ENCODE peak calls at places on chromosomes 11 and 22, in five cellular contexts. G is KBM-7, U is GM10248, W is mucosa of descending colon, T is BJ. R is an unnamed sample.

GRCh38 chr11:63903884-63904283 is 13.1 kb downstream of the RCOR2 start:
- DNase-seq in T (no peak), U (no peak), W (no peak), G (no peak), R (no peak)

GRCh38 chr22:46287873-46288751 is 8.6 kb upstream of the GTSE1 start:
- DNase-seq in T (no peak), G (peak), W (peak), U (peak), R (no peak)

GRCh38 chr11:13223112-13223511 is 54.5 kb upstream of the BMAL1 start:
- DNase-seq in U (no peak), W (no peak), T (no peak), G (no peak), R (no peak)

GRCh38 chr22:37604875-37605274 is 3.8 kb upstream of the GGA1 start:
- DNase-seq in U (no peak), W (peak), T (no peak), G (peak), R (peak)

GRCh38 chr22:50532824-50533344 is 3.1 kb upstream of the TYMP start:
- DNase-seq in W (no peak), G (no peak), U (no peak), T (no peak), R (peak)

GRCh38 chr11:95660038-95660437 is 129.5 kb downstream of the FAM76B start:
- DNase-seq in G (no peak), U (no peak), T (no peak), W (no peak), R (no peak)

GRCh38 chr11:122628691-122629555 is 26.6 kb upstream of the UBASH3B start:
- DNase-seq in W (peak), U (peak), T (no peak), G (peak), R (peak)

GRCh38 chr11:119218141-119218878 is 12.2 kb downstream of the CBL start:
- DNase-seq in T (peak), W (no peak), U (no peak), G (no peak), R (no peak)

GRCh38 chr11:74225565-74225964 is 54.5 kb downstream of the PPME1 start:
- DNase-seq in U (no peak), G (no peak), T (no peak), W (no peak), R (no peak)

GRCh38 chr11:124122123-124122522 is 6.9 kb downstream of the VWA5A start:
- DNase-seq in G (no peak), W (no peak), T (no peak), U (no peak), R (peak)

GRCh38 chr22:42716649-42717127 is 4.0 kb downstream of the A4GALT start:
- DNase-seq in G (no peak), U (peak), T (no peak), W (no peak), R (no peak)

GRCh38 chr11:125423247-125423849 is 72.7 kb downstream of the FEZ1 start:
- DNase-seq in G (no peak), W (peak), T (no peak), U (peak), R (no peak)

GRCh38 chr22:39598017-39598965 is 27.7 kb downstream of the CACNA1I start:
- DNase-seq in W (peak), G (no peak), T (no peak), U (peak), R (no peak)

GRCh38 chr22:45866398-45867117 is 110.4 kb downstream of the WNT7B start:
- DNase-seq in W (no peak), U (peak), G (no peak), T (no peak), R (no peak)

GRCh38 chr11:133386262-133386661 is 146.0 kb downstream of the OPCML start:
- DNase-seq in U (no peak), T (no peak), G (peak), W (no peak), R (peak)

GRCh38 chr11:63020671-63021255 is 5.1 kb upstream of the SLC22A8 start:
- DNase-seq in G (peak), U (no peak), T (no peak), W (peak), R (peak)

GRCh38 chr11:118910309-118911112 is 15.2 kb downstream of the BCL9L start:
- DNase-seq in W (peak), T (peak), U (no peak), G (no peak), R (no peak)

GRCh38 chr22:50622723-50623327 is 5.1 kb downstream of the ARSA start:
- DNase-seq in T (no peak), G (no peak), U (no peak), W (peak), R (no peak)

GRCh38 chr11:35365961-35366360 is 53.4 kb downstream of the SLC1A2 start:
- DNase-seq in T (no peak), U (no peak), W (no peak), G (no peak), R (no peak)

GRCh38 chr22:20741634-20742581 is 32.0 kb upstream of the SERPIND1 start:
- DNase-seq in G (peak), W (peak), U (peak), T (no peak), R (peak)

GRCh38 chr11:108743851-108744250 is 79.0 kb downstream of the DDX10 start:
- DNase-seq in W (no peak), T (no peak), G (no peak), U (no peak), R (no peak)

GRCh38 chr11:9574556-9574805 is 1.0 kb downstream of the WEE1 start:
- DNase-seq in W (no peak), G (no peak), U (no peak), T (no peak), R (no peak)

GRCh38 chr11:115201121-115201792 is 303.0 kb downstream of the CADM1 start:
- DNase-seq in G (no peak), U (no peak), T (peak), W (no peak), R (no peak)

GRCh38 chr11:1339066-1339675 is 29.7 kb upstream of the TOLLIP start:
- DNase-seq in W (no peak), T (no peak), G (no peak), U (no peak), R (no peak)

GRCh38 chr11:112103446-112103845 is 16.8 kb downstream of the SDHD start:
- DNase-seq in G (no peak), T (no peak), W (no peak), U (no peak), R (no peak)

GRCh38 chr11:34680918-34681554 is 60.1 kb downstream of the EHF start:
- DNase-seq in T (peak), G (no peak), W (no peak), U (no peak), R (no peak)

R was measured in OCI-M1.